ENCODE peak calls at places on chromosome 18, in four cellular contexts. Z is HL-60, I is K562, U is GM12878. R is an unnamed sample.

GRCh38 chr18:68779169-68779568 is 18.7 kb upstream of the CCDC102B start:
- DNase-seq in Z (peak), I (no peak), U (no peak), R (no peak)

GRCh38 chr18:76451475-76452331 is 43.3 kb downstream of the ZNF516 start:
- DNase-seq in Z (no peak), I (no peak), U (no peak), R (no peak)

GRCh38 chr18:74274690-74275089 is 17.1 kb downstream of the CYB5A start:
- DNase-seq in Z (no peak), I (no peak), U (no peak), R (no peak)

GRCh38 chr18:79698668-79699335 is 19.2 kb downstream of the CTDP1 start:
- DNase-seq in Z (no peak), I (no peak), U (no peak), R (no peak)

GRCh38 chr18:919078-919477 is 14.4 kb downstream of the ADCYAP1 start:
- DNase-seq in Z (no peak), I (no peak), U (no peak), R (no peak)

GRCh38 chr18:74731097-74731496 is 133.4 kb downstream of the ZNF407 start:
- DNase-seq in Z (no peak), I (no peak), U (no peak), R (no peak)

GRCh38 chr18:48059363-48060109 is 129.1 kb upstream of the SMAD2 start:
- DNase-seq in Z (no peak), I (no peak), U (no peak), R (no peak)

GRCh38 chr18:43917487-43917886 is 640.2 kb upstream of the SYT4 start:
- DNase-seq in Z (peak), I (no peak), U (peak), R (no peak)

GRCh38 chr18:6115710-6116109 is 220.4 kb upstream of the TMEM200C start:
- DNase-seq in Z (no peak), I (no peak), U (no peak), R (no peak)

GRCh38 chr18:41038071-41038470 is 917.0 kb upstream of the PIK3C3 start:
- DNase-seq in Z (no peak), I (no peak), U (no peak), R (no peak)

GRCh38 chr18:74631242-74632087 is 33.8 kb downstream of the ZNF407 start:
- DNase-seq in Z (peak), I (no peak), U (no peak), R (no peak)

GRCh38 chr18:76134631-76135030 is 360.4 kb downstream of the ZNF516 start:
- DNase-seq in Z (peak), I (no peak), U (no peak), R (no peak)

GRCh38 chr18:61955644-61956043 is 62.8 kb upstream of the RNF152 start:
- DNase-seq in Z (peak), I (no peak), U (peak), R (peak)
- TF ChIP-seq SPI1 in Z (peak), I (peak), U (peak), R (peak)

DNA sequence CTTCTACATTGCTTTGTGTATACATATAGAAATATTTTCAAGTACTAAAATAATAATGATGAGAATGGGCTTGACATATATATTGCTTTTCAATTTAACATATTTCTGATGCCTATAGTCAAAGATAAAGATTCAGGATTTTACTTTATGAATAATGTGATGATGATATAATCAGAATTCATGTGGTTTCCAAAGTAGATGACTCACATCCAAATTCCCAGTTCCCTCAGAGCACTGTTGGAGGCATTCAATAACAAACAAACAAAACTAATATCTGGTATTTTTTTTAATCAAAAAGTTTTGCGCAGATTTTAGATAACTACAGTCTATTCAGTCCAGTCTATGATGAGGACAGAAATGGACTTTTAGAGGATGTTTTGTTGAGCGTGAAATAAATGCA is 2094.5 kb upstream of the CELF4 start:
- DNase-seq in Z (no peak), I (no peak), U (no peak), R (no peak)
- TF ChIP-seq SPI1 in Z (no peak), I (no peak), U (no peak), R (no peak)

DNA sequence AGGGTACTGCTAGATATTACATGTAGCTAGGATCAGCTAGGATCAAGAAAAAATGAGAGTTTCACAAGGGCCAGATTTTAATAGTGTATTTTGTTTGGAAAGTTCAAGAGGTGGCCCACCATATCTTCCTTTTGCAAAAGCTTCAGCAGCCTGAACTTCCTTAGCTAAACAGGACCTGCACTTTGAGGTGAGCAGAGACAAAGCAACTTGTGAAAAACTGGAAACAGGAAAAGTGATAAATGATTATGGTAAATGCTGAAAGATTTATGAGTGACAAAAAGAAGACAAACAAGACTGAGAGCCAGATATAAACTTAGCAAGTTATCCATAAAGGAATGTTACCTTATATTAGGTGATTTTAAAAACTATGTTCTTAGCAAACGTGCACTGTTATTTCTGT is 123.6 kb downstream of the ZNF521 start:
- DNase-seq in Z (no peak), I (no peak), U (no peak), R (no peak)
- TF ChIP-seq SPI1 in Z (no peak), I (no peak), U (no peak), R (no peak)

GRCh38 chr18:23146861-23147469 is 11.7 kb downstream of the CABLES1 start:
- DNase-seq in Z (no peak), I (no peak), U (no peak), R (no peak)
- TF ChIP-seq SPI1 in Z (no peak), I (no peak), U (no peak), R (no peak)

GRCh38 chr18:34999734-35000397 is 41.3 kb upstream of the MAPRE2 start:
- DNase-seq in Z (no peak), I (no peak), U (no peak), R (no peak)
- TF ChIP-seq SPI1 in Z (no peak), I (no peak), U (no peak), R (no peak)

R was measured in GM12891.